ENCODE peak calls at places on chromosomes 1 and 21, in six cellular contexts. One of them, this sample, is unnamed.

GRCh38 chr1:202122639-202123335 is at the start of gene GPR37L1:
- DNase-seq in IMR-90: peak
- DNase-seq in mesenchymal stem cell: peak
- DNase-seq in H1: peak
- DNase-seq in mesendoderm: peak
- DNase-seq in neuronal stem cell: no peak
- DNase-seq in this sample: peak

GRCh38 chr1:166676981-166677380 is 162.3 kb upstream of the POGK start:
- DNase-seq in IMR-90: no peak
- DNase-seq in mesenchymal stem cell: no peak
- DNase-seq in H1: no peak
- DNase-seq in mesendoderm: no peak
- DNase-seq in neuronal stem cell: no peak
- DNase-seq in this sample: no peak

GRCh38 chr1:15352122-15352957 is 57.3 kb upstream of the EFHD2 start:
- DNase-seq in IMR-90: peak
- DNase-seq in mesenchymal stem cell: peak
- DNase-seq in H1: no peak
- DNase-seq in mesendoderm: peak
- DNase-seq in neuronal stem cell: no peak
- DNase-seq in this sample: no peak

GRCh38 chr1:76250317-76250716 is 175.8 kb downstream of the ST6GALNAC3 start:
- DNase-seq in IMR-90: no peak
- DNase-seq in mesenchymal stem cell: no peak
- DNase-seq in H1: no peak
- DNase-seq in mesendoderm: peak
- DNase-seq in neuronal stem cell: no peak
- DNase-seq in this sample: no peak

GRCh38 chr1:76291186-76291585 is 216.6 kb downstream of the ST6GALNAC3 start:
- DNase-seq in IMR-90: no peak
- DNase-seq in mesenchymal stem cell: no peak
- DNase-seq in H1: no peak
- DNase-seq in mesendoderm: no peak
- DNase-seq in neuronal stem cell: no peak
- DNase-seq in this sample: no peak

GRCh38 chr1:11568687-11569086 is 85.5 kb downstream of the FBXO2 start:
- DNase-seq in IMR-90: no peak
- DNase-seq in mesenchymal stem cell: no peak
- DNase-seq in H1: no peak
- DNase-seq in mesendoderm: no peak
- DNase-seq in neuronal stem cell: no peak
- DNase-seq in this sample: no peak

GRCh38 chr1:174023438-174023837 is 1.3 kb upstream of the RC3H1 start:
- DNase-seq in IMR-90: peak
- DNase-seq in mesenchymal stem cell: peak
- DNase-seq in H1: no peak
- DNase-seq in mesendoderm: peak
- DNase-seq in neuronal stem cell: peak
- DNase-seq in this sample: peak

GRCh38 chr1:160830321-160831153 is 32.1 kb downstream of the CD244 start:
- DNase-seq in IMR-90: peak
- DNase-seq in mesenchymal stem cell: peak
- DNase-seq in H1: no peak
- DNase-seq in mesendoderm: peak
- DNase-seq in neuronal stem cell: peak
- DNase-seq in this sample: peak

GRCh38 chr1:230169454-230170152 is 102.6 kb downstream of the GALNT2 start:
- DNase-seq in IMR-90: peak
- DNase-seq in mesenchymal stem cell: peak
- DNase-seq in H1: no peak
- DNase-seq in mesendoderm: no peak
- DNase-seq in neuronal stem cell: no peak
- DNase-seq in this sample: peak

GRCh38 chr21:31659286-31660133 is at the start of gene SOD1:
- DNase-seq in IMR-90: peak
- DNase-seq in mesenchymal stem cell: peak
- DNase-seq in H1: peak
- DNase-seq in mesendoderm: peak
- DNase-seq in neuronal stem cell: peak
- DNase-seq in this sample: peak

GRCh38 chr1:219119839-219120238 is 53.8 kb upstream of the LYPLAL1 start:
- DNase-seq in IMR-90: no peak
- DNase-seq in mesenchymal stem cell: no peak
- DNase-seq in H1: no peak
- DNase-seq in mesendoderm: no peak
- DNase-seq in neuronal stem cell: no peak
- DNase-seq in this sample: no peak

GRCh38 chr1:119768778-119769177 is at the start of gene HMGCS2:
- DNase-seq in IMR-90: no peak
- DNase-seq in mesenchymal stem cell: no peak
- DNase-seq in H1: no peak
- DNase-seq in mesendoderm: no peak
- DNase-seq in neuronal stem cell: no peak
- DNase-seq in this sample: no peak

GRCh38 chr1:152023221-152023620 is 13.6 kb downstream of the S100A11 start:
- DNase-seq in IMR-90: no peak
- DNase-seq in mesenchymal stem cell: no peak
- DNase-seq in H1: no peak
- DNase-seq in mesendoderm: no peak
- DNase-seq in neuronal stem cell: no peak
- DNase-seq in this sample: no peak

GRCh38 chr1:196732526-196732925 is 42.1 kb upstream of the CFHR3 start:
- DNase-seq in IMR-90: no peak
- DNase-seq in mesenchymal stem cell: peak
- DNase-seq in H1: no peak
- DNase-seq in mesendoderm: peak
- DNase-seq in neuronal stem cell: no peak
- DNase-seq in this sample: peak

GRCh38 chr1:38614861-38615260 is 244.7 kb downstream of the RRAGC start:
- DNase-seq in IMR-90: no peak
- DNase-seq in mesenchymal stem cell: no peak
- DNase-seq in H1: no peak
- DNase-seq in mesendoderm: peak
- DNase-seq in neuronal stem cell: peak
- DNase-seq in this sample: no peak

GRCh38 chr1:6507037-6507428 is 15.6 kb upstream of the PLEKHG5 start:
- DNase-seq in IMR-90: no peak
- DNase-seq in mesenchymal stem cell: no peak
- DNase-seq in H1: no peak
- DNase-seq in mesendoderm: no peak
- DNase-seq in neuronal stem cell: no peak
- DNase-seq in this sample: no peak

GRCh38 chr1:59714966-59715365 is 99.8 kb upstream of the HOOK1 start:
- DNase-seq in IMR-90: no peak
- DNase-seq in mesenchymal stem cell: no peak
- DNase-seq in H1: no peak
- DNase-seq in mesendoderm: no peak
- DNase-seq in neuronal stem cell: no peak
- DNase-seq in this sample: no peak

GRCh38 chr1:59716551-59717231 is 98.1 kb upstream of the HOOK1 start:
- DNase-seq in IMR-90: no peak
- DNase-seq in mesenchymal stem cell: no peak
- DNase-seq in H1: no peak
- DNase-seq in mesendoderm: no peak
- DNase-seq in neuronal stem cell: no peak
- DNase-seq in this sample: no peak

GRCh38 chr1:59718064-59718988 is 96.4 kb upstream of the HOOK1 start:
- DNase-seq in IMR-90: no peak
- DNase-seq in mesenchymal stem cell: no peak
- DNase-seq in H1: no peak
- DNase-seq in mesendoderm: peak
- DNase-seq in neuronal stem cell: no peak
- DNase-seq in this sample: no peak

GRCh38 chr1:59720716-59721115 is 94.0 kb upstream of the HOOK1 start:
- DNase-seq in IMR-90: no peak
- DNase-seq in mesenchymal stem cell: no peak
- DNase-seq in H1: no peak
- DNase-seq in mesendoderm: no peak
- DNase-seq in neuronal stem cell: no peak
- DNase-seq in this sample: no peak

GRCh38 chr1:59718989-59719360 is 95.8 kb upstream of the HOOK1 start:
- DNase-seq in IMR-90: no peak
- DNase-seq in mesenchymal stem cell: no peak
- DNase-seq in H1: no peak
- DNase-seq in mesendoderm: no peak
- DNase-seq in neuronal stem cell: no peak
- DNase-seq in this sample: no peak
- H3K23ac ChIP-seq in IMR-90: no peak
- H3K23ac ChIP-seq in mesenchymal stem cell: no peak
- H3K23ac ChIP-seq in H1: no peak
- H3K23ac ChIP-seq in mesendoderm: no peak
- H3K23ac ChIP-seq in neuronal stem cell: no peak
- H3K23ac ChIP-seq in this sample: no peak

DNA sequence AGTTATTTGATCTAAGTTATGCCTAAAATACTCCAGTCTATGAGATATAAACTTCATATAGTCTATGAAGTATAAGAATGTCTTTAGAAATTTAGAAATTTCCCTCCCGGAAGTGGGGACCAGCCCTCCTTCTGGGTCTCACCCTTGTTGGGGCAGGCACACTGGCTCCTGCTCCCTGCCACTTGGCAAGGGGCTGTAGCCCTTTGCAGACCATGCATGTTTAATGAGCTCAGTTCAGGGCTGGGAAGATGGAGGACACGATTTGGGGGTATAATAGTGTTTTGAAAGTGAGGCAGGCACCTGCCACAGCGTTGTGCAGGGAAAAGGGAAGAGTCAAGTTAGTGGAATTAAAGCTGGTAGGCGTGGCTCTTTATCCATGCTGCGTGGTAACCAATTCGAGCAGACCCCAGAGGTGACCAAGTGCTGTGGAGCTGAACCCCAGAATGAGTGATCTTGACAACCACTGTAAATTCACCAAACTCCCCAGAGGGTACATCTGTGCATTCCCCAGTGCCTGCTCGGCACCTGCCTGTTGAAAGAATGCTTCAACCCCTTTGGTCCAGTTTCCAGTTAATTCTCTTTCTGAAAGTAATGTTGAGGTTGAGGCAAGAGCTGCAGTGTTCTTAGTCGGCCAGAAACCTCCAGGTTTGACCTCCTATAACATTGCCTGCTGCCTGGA is 79.6 kb downstream of the DOP1B start:
- DNase-seq in IMR-90: no peak
- DNase-seq in mesenchymal stem cell: no peak
- DNase-seq in H1: no peak
- DNase-seq in mesendoderm: no peak
- DNase-seq in neuronal stem cell: no peak
- DNase-seq in this sample: no peak
- H3K4ac ChIP-seq in IMR-90: no peak
- H3K4ac ChIP-seq in mesenchymal stem cell: no peak
- H3K4ac ChIP-seq in H1: no peak
- H3K4ac ChIP-seq in mesendoderm: no peak
- H3K4ac ChIP-seq in neuronal stem cell: no peak
- H3K4ac ChIP-seq in this sample: no peak

DNA sequence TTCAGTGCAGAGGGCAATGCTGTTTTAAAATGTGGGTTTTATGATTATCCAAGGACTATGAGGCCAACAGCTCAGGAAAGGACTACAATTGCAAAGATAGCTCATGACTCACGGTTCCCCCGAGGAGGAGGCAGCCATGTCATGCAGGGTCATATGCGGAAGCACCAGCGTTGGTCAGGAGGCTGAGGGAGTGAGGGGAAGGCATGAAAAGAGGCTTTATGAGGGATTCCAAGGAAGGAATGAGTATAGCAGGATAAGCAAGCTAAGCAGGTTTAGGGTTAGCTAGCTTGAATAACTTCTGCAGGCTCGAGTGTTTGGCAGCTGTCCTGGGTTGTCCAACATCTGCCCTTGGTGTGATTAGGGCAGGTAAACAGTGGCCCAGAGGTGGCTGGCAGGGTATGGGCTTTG is 495.1 kb downstream of the SETD4 start:
- DNase-seq in IMR-90: peak
- DNase-seq in mesenchymal stem cell: peak
- DNase-seq in H1: no peak
- DNase-seq in mesendoderm: peak
- DNase-seq in neuronal stem cell: no peak
- DNase-seq in this sample: no peak
- H3K23ac ChIP-seq in IMR-90: peak
- H3K23ac ChIP-seq in mesenchymal stem cell: no peak
- H3K23ac ChIP-seq in H1: no peak
- H3K23ac ChIP-seq in mesendoderm: no peak
- H3K23ac ChIP-seq in neuronal stem cell: no peak
- H3K23ac ChIP-seq in this sample: no peak

GRCh38 chr1:56835657-56836056 is 16.5 kb upstream of the FYB2 start:
- DNase-seq in IMR-90: no peak
- DNase-seq in mesenchymal stem cell: no peak
- DNase-seq in H1: no peak
- DNase-seq in mesendoderm: no peak
- DNase-seq in neuronal stem cell: no peak
- DNase-seq in this sample: no peak

GRCh38 chr1:56833088-56833487 is 13.9 kb upstream of the FYB2 start:
- DNase-seq in IMR-90: no peak
- DNase-seq in mesenchymal stem cell: peak
- DNase-seq in H1: no peak
- DNase-seq in mesendoderm: no peak
- DNase-seq in neuronal stem cell: no peak
- DNase-seq in this sample: no peak

GRCh38 chr1:56831874-56832693 is 12.9 kb upstream of the FYB2 start:
- DNase-seq in IMR-90: peak
- DNase-seq in mesenchymal stem cell: peak
- DNase-seq in H1: peak
- DNase-seq in mesendoderm: peak
- DNase-seq in neuronal stem cell: peak
- DNase-seq in this sample: peak

GRCh38 chr1:56836359-56836758 is 17.2 kb upstream of the FYB2 start:
- DNase-seq in IMR-90: no peak
- DNase-seq in mesenchymal stem cell: no peak
- DNase-seq in H1: no peak
- DNase-seq in mesendoderm: no peak
- DNase-seq in neuronal stem cell: no peak
- DNase-seq in this sample: no peak

DNA sequence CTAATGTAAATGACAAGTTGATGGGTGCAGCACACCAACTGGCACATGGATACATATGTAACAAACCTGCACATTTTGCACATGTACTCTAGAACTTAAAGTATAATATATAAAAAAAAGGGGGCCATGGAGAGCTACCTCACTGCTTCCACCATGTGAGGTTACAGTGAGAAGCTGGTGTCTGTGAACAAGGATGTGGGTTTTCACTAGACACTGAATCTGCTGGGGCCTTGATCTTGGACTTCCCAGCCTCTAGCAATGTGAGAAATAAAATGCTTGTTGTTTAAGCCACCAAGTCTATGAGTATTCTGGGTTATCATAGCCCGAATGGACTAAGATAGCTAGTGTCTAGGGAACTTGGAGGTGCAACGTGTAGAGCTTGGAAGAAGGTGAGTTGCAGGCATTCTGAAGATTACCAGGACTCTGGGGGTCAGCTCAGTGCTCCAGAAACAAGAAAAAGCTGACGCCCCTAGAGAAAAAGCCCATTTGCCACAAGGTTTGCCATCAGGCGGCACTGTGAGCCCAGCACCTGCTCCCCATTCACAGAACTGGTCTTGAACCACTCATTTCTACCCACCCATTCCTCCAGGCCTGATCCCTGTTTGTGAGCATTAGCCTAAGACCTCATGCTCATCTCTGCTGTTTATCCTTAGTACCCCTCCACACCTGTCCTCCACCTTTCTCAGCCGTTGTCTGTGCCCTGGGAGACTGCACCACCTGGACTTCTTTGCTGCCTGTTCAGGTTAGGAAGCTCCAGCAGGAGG is 15.1 kb upstream of the FYB2 start:
- DNase-seq in IMR-90: no peak
- DNase-seq in mesenchymal stem cell: no peak
- DNase-seq in H1: no peak
- DNase-seq in mesendoderm: no peak
- DNase-seq in neuronal stem cell: no peak
- DNase-seq in this sample: no peak
- H3K4ac ChIP-seq in IMR-90: peak
- H3K4ac ChIP-seq in mesenchymal stem cell: no peak
- H3K4ac ChIP-seq in H1: no peak
- H3K4ac ChIP-seq in mesendoderm: no peak
- H3K4ac ChIP-seq in neuronal stem cell: no peak
- H3K4ac ChIP-seq in this sample: no peak

GRCh38 chr1:74593887-74594866 is 79.4 kb downstream of the ERICH3 start:
- DNase-seq in IMR-90: no peak
- DNase-seq in mesenchymal stem cell: no peak
- DNase-seq in H1: no peak
- DNase-seq in mesendoderm: no peak
- DNase-seq in neuronal stem cell: no peak
- DNase-seq in this sample: no peak
- H3K23ac ChIP-seq in IMR-90: no peak
- H3K23ac ChIP-seq in mesenchymal stem cell: no peak
- H3K23ac ChIP-seq in H1: no peak
- H3K23ac ChIP-seq in mesendoderm: no peak
- H3K23ac ChIP-seq in neuronal stem cell: no peak
- H3K23ac ChIP-seq in this sample: no peak

This sample was measured in H9.